ENCODE peak calls at places on chromosomes 13 and 19, in nine cellular contexts. E, W, V, G, D, I, L, T and U are unnamed samples.

GRCh38 chr19:308471-309205 is 17.4 kb upstream of the PLPP2 start:
- DNase-seq in D (no peak), V (no peak), I (no peak), L (no peak), T (no peak), G (no peak), E (no peak), W (no peak), U (no peak)

GRCh38 chr19:5927439-5927821 is 13.4 kb downstream of the CAPS start:
- DNase-seq in D (no peak), L (no peak), W (peak; percentile 79), G (no peak), T (no peak), E (no peak), I (no peak), V (no peak), U (no peak)

GRCh38 chr13:29362849-29363604 is 232.5 kb downstream of the SLC7A1 start:
- DNase-seq in V (peak; percentile 53), G (peak; percentile 10), L (peak; percentile 31), W (peak; percentile 75), I (no peak), D (peak; percentile 71), E (peak; percentile 53), T (no peak), U (no peak)

GRCh38 chr19:4749870-4750269 is 26.2 kb upstream of the DPP9 start:
- DNase-seq in W (no peak), T (no peak), D (no peak), V (no peak), G (no peak), I (no peak), E (no peak), L (no peak), U (no peak)

GRCh38 chr19:4096049-4096892 is 27.7 kb downstream of the MAP2K2 start:
- DNase-seq in G (no peak), I (no peak), T (no peak), D (no peak), E (no peak), W (no peak), V (no peak), L (no peak), U (no peak)

GRCh38 chr13:26485288-26485687 is 72.2 kb upstream of the WASF3 start:
- DNase-seq in W (no peak), T (peak; percentile 14), D (no peak), G (no peak), V (no peak), I (no peak), E (no peak), L (no peak), U (no peak)

GRCh38 chr19:16821081-16821480 is 8.1 kb upstream of the SIN3B start:
- DNase-seq in D (no peak), L (no peak), G (no peak), I (no peak), E (no peak), T (no peak), V (no peak), W (no peak), U (no peak)

GRCh38 chr13:114043421-114044053 is 69.7 kb upstream of the C13orf46 start:
- DNase-seq in L (peak; percentile 34), W (no peak), T (no peak), V (peak; percentile 60), E (no peak), G (peak; percentile 86), D (peak; percentile 55), I (peak; percentile 71), U (no peak)

GRCh38 chr13:109762791-109763190 is 23.6 kb downstream of the IRS2 start:
- DNase-seq in V (no peak), G (no peak), D (no peak), E (no peak), I (no peak), L (no peak), T (no peak), W (no peak), U (no peak)

GRCh38 chr13:29914591-29914990 is 64.2 kb upstream of the UBL3 start:
- DNase-seq in V (no peak), W (no peak), D (no peak), I (no peak), T (no peak), G (no peak), E (no peak), L (no peak), U (no peak)

GRCh38 chr13:113059891-113060290 is 45.7 kb upstream of the F7 start:
- DNase-seq in T (no peak), W (no peak), I (peak; percentile 11), V (no peak), D (no peak), E (no peak), G (no peak), L (no peak), U (no peak)

GRCh38 chr19:18408053-18408476 is 10.6 kb upstream of the LRRC25 start:
- DNase-seq in D (peak; percentile 62), I (no peak), L (peak; percentile 11), T (no peak), G (no peak), V (peak; percentile 38), W (peak; percentile 82), E (no peak), U (no peak)

GRCh38 chr13:102724923-102725322 is 30.1 kb upstream of the METTL21C start:
- DNase-seq in I (no peak), E (peak; percentile 54), V (peak; percentile 52), L (peak; percentile 90), D (no peak), W (no peak), T (no peak), G (peak; percentile 3), U (no peak)

GRCh38 chr13:34731486-34731885 is 210.6 kb upstream of the NBEA start:
- DNase-seq in T (no peak), E (no peak), W (no peak), D (no peak), V (peak; percentile 11), G (no peak), I (no peak), L (no peak), U (no peak)

GRCh38 chr13:92187378-92187989 is 789.1 kb downstream of the GPC5 start:
- DNase-seq in W (peak; percentile 33), V (peak; percentile 4), L (peak; percentile 68), I (no peak), D (peak; percentile 51), E (peak; percentile 32), G (peak; percentile 29), T (no peak), U (no peak)

GRCh38 chr19:48403606-48404005 is 10.1 kb downstream of the GRIN2D start:
- DNase-seq in V (peak; percentile 68), E (no peak), L (peak; percentile 63), T (no peak), I (no peak), W (peak; percentile 84), G (peak; percentile 56), D (no peak), U (no peak)

GRCh38 chr19:10960314-10961072 is at the start of gene SMARCA4:
- DNase-seq in L (peak; percentile 80), G (peak; percentile 85), I (peak; percentile 98), V (peak; percentile 96), E (peak; percentile 89), T (peak; percentile 91), D (peak; percentile 99), W (peak; percentile 99), U (peak; percentile 100)

GRCh38 chr13:21012211-21012610 is 49.2 kb downstream of the LATS2 start:
- DNase-seq in E (no peak), G (peak; percentile 41), W (no peak), I (no peak), D (no peak), V (no peak), L (no peak), T (no peak), U (no peak)

GRCh38 chr13:59890064-59890463 is 273.7 kb downstream of the DIAPH3 start:
- DNase-seq in G (no peak), L (no peak), D (no peak), E (no peak), T (no peak), I (no peak), W (no peak), V (no peak), U (no peak)

GRCh38 chr13:31869582-31869981 is 130.3 kb downstream of the RXFP2 start:
- DNase-seq in I (no peak), G (no peak), T (no peak), V (no peak), D (no peak), W (no peak), E (no peak), L (no peak), U (no peak)

GRCh38 chr13:48775804-48776203 is 122.1 kb downstream of the CYSLTR2 start:
- DNase-seq in L (no peak), W (no peak), G (peak; percentile 97), D (no peak), E (no peak), T (no peak), I (no peak), V (peak; percentile 98), U (no peak)

GRCh38 chr13:113735194-113735593 is 23.8 kb upstream of the TMEM255B start:
- DNase-seq in L (no peak), T (no peak), V (no peak), E (no peak), D (no peak), W (no peak), G (no peak), I (no peak), U (no peak)

GRCh38 chr19:55552206-55552605 is 6.9 kb upstream of the SBK3 start:
- DNase-seq in T (no peak), L (peak; percentile 25), W (no peak), E (no peak), I (no peak), V (no peak), G (no peak), D (no peak), U (no peak)

GRCh38 chr13:114064516-114065140 is 67.8 kb downstream of the RASA3 start:
- DNase-seq in E (peak; percentile 29), L (no peak), G (no peak), T (no peak), W (no peak), I (peak; percentile 28), D (no peak), V (no peak), U (no peak)

GRCh38 chr19:30084390-30084819 is 142.4 kb downstream of the URI1 start:
- DNase-seq in W (no peak), I (no peak), D (no peak), T (no peak), E (no peak), V (no peak), G (no peak), L (no peak), U (no peak)

GRCh38 chr13:63938851-63939250 is 2523.2 kb upstream of the PCDH20 start:
- DNase-seq in I (no peak), E (no peak), T (no peak), D (no peak), G (no peak), V (peak; percentile 55), W (no peak), L (no peak), U (no peak)

GRCh38 chr19:3367572-3368440 is 1.4 kb downstream of the NFIC start:
- DNase-seq in D (no peak), L (no peak), E (no peak), G (no peak), T (no peak), W (no peak), I (no peak), V (peak; percentile 50), U (no peak)